ENCODE peak calls at places on chromosomes 1 and 21, in four cellular contexts. H, B, W and A are unnamed samples.

GRCh38 chr1:162846256-162847212 is 14.4 kb downstream of the CCDC190 start:
- DNase-seq in B (no peak), H (no peak), W (no peak), A (no peak)

GRCh38 chr21:40421121-40421520 is 425.8 kb downstream of the DSCAM start:
- DNase-seq in H (no peak), W (no peak), B (no peak), A (no peak)

GRCh38 chr1:240720891-240721450 is 109.0 kb upstream of the GREM2 start:
- DNase-seq in W (no peak), B (no peak), H (no peak), A (no peak)

GRCh38 chr1:115251856-115252255 is 86.2 kb downstream of the NGF start:
- DNase-seq in B (peak; percentile 86), W (no peak), H (no peak), A (no peak)

GRCh38 chr1:174659823-174660222 is 212.1 kb downstream of the GPR52 start:
- DNase-seq in H (no peak), W (no peak), B (peak; percentile 33), A (no peak)

GRCh38 chr1:205375816-205376545 is 19.3 kb upstream of the KLHDC8A start:
- DNase-seq in B (peak; percentile 58), W (no peak), H (peak; percentile 19), A (no peak)

GRCh38 chr21:43865471-43866181 is 603 bp downstream of the AGPAT3 start:
- DNase-seq in H (no peak), W (no peak), B (peak; percentile 25), A (peak; percentile 77)

GRCh38 chr1:115314111-115314510 is 23.9 kb downstream of the NGF start:
- DNase-seq in W (peak; percentile 22), B (no peak), H (no peak), A (no peak)

GRCh38 chr1:29284961-29285560 is 48.7 kb downstream of the PTPRU start:
- DNase-seq in H (no peak), B (no peak), W (no peak), A (no peak)

GRCh38 chr1:46487818-46488218 is 1.8 kb upstream of the DMBX1 start:
- DNase-seq in H (no peak), B (peak; percentile 25), W (no peak), A (no peak)

GRCh38 chr1:225629483-225629882 is 23.4 kb downstream of the ENAH start:
- DNase-seq in W (no peak), B (no peak), H (no peak), A (no peak)

GRCh38 chr1:28050746-28051145 is 37.7 kb downstream of the EYA3 start:
- DNase-seq in B (peak; percentile 18), W (no peak), H (no peak), A (no peak)

GRCh38 chr1:7592120-7592798 is 178.8 kb upstream of the VAMP3 start:
- DNase-seq in H (no peak), B (no peak), W (no peak), A (no peak)

GRCh38 chr1:67479146-67479891 is 49.1 kb upstream of the SERBP1 start:
- DNase-seq in W (no peak), B (peak; percentile 39), H (no peak), A (peak; percentile 36)

GRCh38 chr1:15337656-15338402 is 71.9 kb upstream of the EFHD2 start:
- DNase-seq in H (no peak), W (no peak), B (peak; percentile 69), A (no peak)

GRCh38 chr1:241475688-241476087 is 43.9 kb downstream of the FH start:
- DNase-seq in B (peak; percentile 12), W (no peak), H (no peak), A (no peak)

GRCh38 chr1:30757196-30757949 is at the start of gene LAPTM5:
- DNase-seq in H (no peak), W (no peak), B (peak; percentile 21), A (peak; percentile 72)

GRCh38 chr1:214958491-214958890 is 124.0 kb upstream of the KCNK2 start:
- DNase-seq in B (no peak), H (no peak), W (no peak), A (no peak)

GRCh38 chr1:205669341-205670142 is 10.8 kb downstream of the SLC45A3 start:
- DNase-seq in W (peak; percentile 64), H (peak; percentile 65), B (no peak), A (no peak)